ENCODE peak calls at places on chromosome 1, in six cellular contexts. X is islet precursor cell; B is fibroblast of the conjunctiva; H is HCEC 1CT; T is HTR-8/SVneo; J is activated CD4-positive, alpha-beta T cell treated with anti-CD3 and anti-CD28 coated beads, Interleukin-2, amount 10 ng/mL, durations not matched to agents 7 days and 5 days. G is an unnamed sample.

GRCh38 chr1:245583575-245584330 is 429.0 kb downstream of the KIF26B start:
- DNase-seq in B (no peak), T (no peak), J (no peak), H (no peak), X (peak), G (no peak)

GRCh38 chr1:230763927-230764591 is 16.9 kb downstream of the CAPN9 start:
- DNase-seq in J (no peak), T (no peak), H (no peak), X (no peak), B (no peak), G (no peak)

GRCh38 chr1:165773324-165773965 is 4.8 kb upstream of the TMCO1 start:
- DNase-seq in B (peak), T (peak), X (peak), H (peak), J (no peak), G (peak)

GRCh38 chr1:200213392-200213791 is 185.9 kb downstream of the NR5A2 start:
- DNase-seq in J (no peak), X (no peak), B (no peak), T (no peak), H (no peak), G (no peak)

GRCh38 chr1:54850737-54851136 is 36.3 kb downstream of the DHCR24 start:
- DNase-seq in B (peak), H (peak), T (no peak), X (no peak), J (no peak), G (no peak)

GRCh38 chr1:162302660-162303344 is 73.9 kb downstream of the SPATA46 start:
- DNase-seq in B (peak), H (peak), J (no peak), T (no peak), X (no peak), G (peak)

GRCh38 chr1:53539711-53540603 is 80.8 kb downstream of the DMRTB1 start:
- DNase-seq in H (no peak), T (no peak), X (no peak), J (no peak), B (no peak), G (no peak)

GRCh38 chr1:63912643-63913042 is 138.8 kb downstream of the ROR1 start:
- DNase-seq in T (no peak), J (no peak), X (no peak), H (no peak), B (no peak), G (no peak)

GRCh38 chr1:53949023-53949611 is 3.0 kb downstream of the LRRC42 start:
- DNase-seq in B (peak), H (peak), X (peak), J (peak), T (peak), G (no peak)

GRCh38 chr1:48469616-48470500 is 2.1 kb downstream of the SPATA6 start:
- DNase-seq in J (no peak), T (no peak), X (no peak), H (peak), B (peak), G (no peak)

GRCh38 chr1:77282866-77283539 is 1.2 kb downstream of the AK5 start:
- DNase-seq in H (peak), T (no peak), B (no peak), J (peak), X (peak), G (no peak)

GRCh38 chr1:38451541-38451993 is 405.0 kb upstream of the POU3F1 start:
- DNase-seq in J (no peak), B (no peak), X (peak), T (peak), H (no peak), G (no peak)

GRCh38 chr1:17030186-17030585 is 18.5 kb upstream of the ATP13A2 start:
- DNase-seq in H (no peak), X (no peak), B (no peak), T (no peak), J (no peak), G (no peak)

GRCh38 chr1:200786792-200787191 is 48.1 kb downstream of the CAMSAP2 start:
- DNase-seq in T (no peak), H (no peak), J (no peak), B (no peak), X (no peak), G (no peak)

GRCh38 chr1:247639381-247639981 is 34.1 kb downstream of the OR2G3 start:
- DNase-seq in J (peak), X (peak), H (no peak), T (peak), B (no peak), G (no peak)

GRCh38 chr1:196910208-196910607 is 22.4 kb downstream of the CFHR4 start:
- DNase-seq in T (no peak), X (no peak), B (no peak), J (no peak), H (no peak), G (no peak)

GRCh38 chr1:171245458-171246064 is 2.7 kb upstream of the FMO1 start:
- DNase-seq in B (peak), X (no peak), J (peak), T (no peak), H (peak), G (no peak)

GRCh38 chr1:54483875-54484437 is 64.1 kb upstream of the ACOT11 start:
- DNase-seq in H (no peak), J (no peak), B (no peak), X (no peak), T (no peak), G (no peak)

GRCh38 chr1:34776911-34777310 is 4.1 kb upstream of the GJB3 start:
- DNase-seq in X (no peak), B (no peak), H (no peak), T (no peak), J (no peak), G (no peak)

GRCh38 chr1:243490748-243491686 is 235.2 kb downstream of the SDCCAG8 start:
- DNase-seq in H (no peak), T (no peak), X (no peak), B (no peak), J (no peak), G (no peak)

GRCh38 chr1:22365331-22366295 is 86.0 kb upstream of the ZBTB40 start:
- DNase-seq in B (no peak), T (no peak), H (no peak), J (no peak), X (no peak), G (no peak)

GRCh38 chr1:6521502-6521901 is 30.0 kb upstream of the PLEKHG5 start:
- DNase-seq in T (no peak), B (no peak), J (no peak), X (no peak), H (no peak), G (no peak)

GRCh38 chr1:32066489-32066873 is 6.3 kb upstream of the TMEM39B start:
- DNase-seq in T (peak), X (peak), J (peak), H (peak), B (peak), G (peak)

G was measured in HFF-Myc.